ENCODE peak calls at places on chromosomes 4 and X, in four cellular contexts. One of them, this sample, is unnamed.

GRCh38 chrX:48461830-48462229 is 8.2 kb downstream of the SLC38A5 start:
- DNase-seq in mesenchymal stem cell: no peak
- DNase-seq in H1: no peak
- DNase-seq in trophoblast cell: peak
- DNase-seq in this sample: no peak

GRCh38 chr4:41427306-41427882 is 110.6 kb upstream of the LIMCH1 start:
- DNase-seq in H1: no peak
- DNase-seq in mesenchymal stem cell: no peak
- DNase-seq in trophoblast cell: no peak
- DNase-seq in this sample: no peak

GRCh38 chrX:24491741-24492140 is 26.7 kb downstream of the PDK3 start:
- DNase-seq in trophoblast cell: no peak
- DNase-seq in mesenchymal stem cell: no peak
- DNase-seq in H1: no peak
- DNase-seq in this sample: peak

GRCh38 chrX:20500949-20501348 is 234.2 kb upstream of the RPS6KA3 start:
- DNase-seq in H1: no peak
- DNase-seq in trophoblast cell: no peak
- DNase-seq in mesenchymal stem cell: no peak
- DNase-seq in this sample: no peak

GRCh38 chr4:3645711-3646221 is 113.5 kb upstream of the LRPAP1 start:
- DNase-seq in mesenchymal stem cell: no peak
- DNase-seq in trophoblast cell: no peak
- DNase-seq in H1: no peak
- DNase-seq in this sample: no peak

GRCh38 chrX:109600114-109600710 is 24.8 kb downstream of the KCNE5 start:
- DNase-seq in trophoblast cell: no peak
- DNase-seq in H1: peak
- DNase-seq in mesenchymal stem cell: peak
- DNase-seq in this sample: peak

GRCh38 chr4:71303850-71304249 is 35.0 kb upstream of the SLC4A4 start:
- DNase-seq in mesenchymal stem cell: no peak
- DNase-seq in H1: no peak
- DNase-seq in trophoblast cell: no peak
- DNase-seq in this sample: no peak

GRCh38 chr4:109826719-109827118 is 1.1 kb upstream of the RRH start:
- DNase-seq in trophoblast cell: no peak
- DNase-seq in H1: no peak
- DNase-seq in mesenchymal stem cell: peak
- DNase-seq in this sample: no peak

GRCh38 chr4:122826596-122827257 is at the start of gene FGF2:
- DNase-seq in trophoblast cell: no peak
- DNase-seq in mesenchymal stem cell: peak
- DNase-seq in H1: peak
- DNase-seq in this sample: peak

GRCh38 chr4:122827899-122828601 is 1.4 kb downstream of the FGF2 start:
- DNase-seq in trophoblast cell: peak
- DNase-seq in H1: peak
- DNase-seq in mesenchymal stem cell: peak
- DNase-seq in this sample: peak

GRCh38 chr4:122824616-122825015 is 2.0 kb upstream of the FGF2 start:
- DNase-seq in H1: no peak
- DNase-seq in mesenchymal stem cell: no peak
- DNase-seq in trophoblast cell: no peak
- DNase-seq in this sample: no peak

GRCh38 chr4:122826000-122826595 is 533 bp upstream of the FGF2 start:
- DNase-seq in mesenchymal stem cell: no peak
- DNase-seq in H1: no peak
- DNase-seq in trophoblast cell: no peak
- DNase-seq in this sample: no peak

DNA sequence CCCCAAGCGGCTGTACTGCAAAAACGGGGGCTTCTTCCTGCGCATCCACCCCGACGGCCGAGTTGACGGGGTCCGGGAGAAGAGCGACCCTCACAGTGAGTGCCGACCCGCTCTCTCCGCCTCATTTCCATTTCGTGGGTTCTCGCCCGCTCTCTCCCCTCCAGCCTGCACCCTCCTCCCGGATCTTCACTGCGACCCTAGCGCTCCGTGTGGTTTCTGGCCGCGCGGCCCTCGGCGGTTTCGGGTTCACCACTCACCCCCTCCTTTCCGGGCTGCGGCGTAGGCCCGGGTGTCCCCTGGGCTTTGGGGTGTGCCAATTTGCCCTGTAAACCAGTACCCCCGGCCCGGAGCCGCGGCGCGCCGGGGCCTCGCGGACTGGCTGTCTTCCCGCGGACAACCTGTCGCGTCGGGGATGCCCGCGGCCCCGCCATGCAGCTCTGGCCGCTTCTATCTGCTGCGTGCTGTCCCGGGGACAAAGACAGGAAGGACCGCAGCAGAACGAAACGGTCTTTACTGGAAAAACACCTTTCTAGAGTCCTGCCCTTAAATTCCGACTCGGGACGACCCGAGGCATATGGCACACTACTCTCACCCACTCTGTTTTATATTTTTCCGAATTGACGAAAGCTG is 742 bp downstream of the FGF2 start:
- DNase-seq in trophoblast cell: no peak
- DNase-seq in H1: no peak
- DNase-seq in mesenchymal stem cell: peak
- DNase-seq in this sample: peak
- H4K8ac ChIP-seq in trophoblast cell: peak
- H4K8ac ChIP-seq in H1: peak
- H4K8ac ChIP-seq in mesenchymal stem cell: peak
- H4K8ac ChIP-seq in this sample: peak

GRCh38 chr4:118993329-118993728 is 104.7 kb downstream of the SYNPO2 start:
- DNase-seq in H1: no peak
- DNase-seq in mesenchymal stem cell: no peak
- DNase-seq in trophoblast cell: no peak
- DNase-seq in this sample: no peak
- H4K8ac ChIP-seq in H1: no peak
- H4K8ac ChIP-seq in mesenchymal stem cell: no peak
- H4K8ac ChIP-seq in trophoblast cell: no peak
- H4K8ac ChIP-seq in this sample: no peak

GRCh38 chr4:53377319-53378170 is at the start of gene FIP1L1:
- DNase-seq in trophoblast cell: peak
- DNase-seq in mesenchymal stem cell: peak
- DNase-seq in H1: peak
- DNase-seq in this sample: peak
- H4K8ac ChIP-seq in trophoblast cell: peak
- H4K8ac ChIP-seq in mesenchymal stem cell: peak
- H4K8ac ChIP-seq in H1: peak
- H4K8ac ChIP-seq in this sample: no peak

GRCh38 chrX:8037593-8038348 is 110.6 kb upstream of the PNPLA4 start:
- DNase-seq in mesenchymal stem cell: peak
- DNase-seq in H1: no peak
- DNase-seq in trophoblast cell: no peak
- DNase-seq in this sample: peak

GRCh38 chrX:8043121-8043520 is 115.9 kb upstream of the PNPLA4 start:
- DNase-seq in trophoblast cell: peak
- DNase-seq in mesenchymal stem cell: no peak
- DNase-seq in H1: no peak
- DNase-seq in this sample: peak

GRCh38 chrX:8044861-8045434 is 117.7 kb upstream of the PNPLA4 start:
- DNase-seq in mesenchymal stem cell: no peak
- DNase-seq in H1: no peak
- DNase-seq in trophoblast cell: no peak
- DNase-seq in this sample: no peak

GRCh38 chrX:8043546-8043945 is 116.3 kb upstream of the PNPLA4 start:
- DNase-seq in trophoblast cell: no peak
- DNase-seq in mesenchymal stem cell: no peak
- DNase-seq in H1: no peak
- DNase-seq in this sample: no peak

GRCh38 chrX:8042304-8042703 is 115.1 kb upstream of the PNPLA4 start:
- DNase-seq in trophoblast cell: no peak
- DNase-seq in H1: no peak
- DNase-seq in mesenchymal stem cell: no peak
- DNase-seq in this sample: peak
- H4K8ac ChIP-seq in trophoblast cell: no peak
- H4K8ac ChIP-seq in H1: no peak
- H4K8ac ChIP-seq in mesenchymal stem cell: no peak
- H4K8ac ChIP-seq in this sample: no peak

DNA sequence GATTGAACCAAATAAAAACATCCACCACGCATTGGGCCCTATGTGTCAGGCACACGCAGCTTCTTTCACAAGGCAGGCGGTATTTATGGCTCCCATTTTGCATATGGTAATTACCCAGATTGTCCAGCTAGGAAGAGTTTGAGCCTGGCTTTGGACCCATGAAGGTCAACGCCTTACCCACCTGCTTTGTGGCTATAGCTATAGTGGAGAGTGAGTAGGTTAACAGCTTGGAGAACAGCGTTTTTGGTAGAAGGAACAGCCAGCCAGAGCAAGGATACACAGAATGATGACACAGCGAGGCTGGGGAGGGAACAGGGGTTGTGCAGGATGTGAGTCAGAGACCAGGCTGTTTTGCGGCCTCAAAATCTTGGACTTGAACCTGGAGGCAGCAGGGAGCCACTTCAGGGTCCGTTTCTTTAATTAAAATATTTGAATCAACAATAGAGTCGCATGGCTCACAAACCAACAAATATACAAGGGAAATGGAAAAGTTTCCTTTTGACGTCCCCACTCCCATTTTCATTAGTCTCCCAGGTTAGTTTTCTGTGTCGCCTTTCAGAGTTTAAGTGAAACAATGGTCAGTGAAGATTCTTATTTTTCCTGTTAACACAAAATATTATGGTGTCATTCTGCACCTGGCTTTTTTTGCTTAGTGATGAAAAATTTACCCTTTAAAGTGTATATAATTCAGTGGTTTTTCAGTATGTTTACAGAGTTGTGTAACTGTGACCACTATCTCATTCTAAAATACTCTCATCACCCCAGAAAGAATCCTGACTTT is 118.2 kb upstream of the STX18 start:
- DNase-seq in H1: no peak
- DNase-seq in trophoblast cell: no peak
- DNase-seq in mesenchymal stem cell: peak
- DNase-seq in this sample: no peak
- H4K8ac ChIP-seq in H1: no peak
- H4K8ac ChIP-seq in trophoblast cell: no peak
- H4K8ac ChIP-seq in mesenchymal stem cell: peak
- H4K8ac ChIP-seq in this sample: no peak

DNA sequence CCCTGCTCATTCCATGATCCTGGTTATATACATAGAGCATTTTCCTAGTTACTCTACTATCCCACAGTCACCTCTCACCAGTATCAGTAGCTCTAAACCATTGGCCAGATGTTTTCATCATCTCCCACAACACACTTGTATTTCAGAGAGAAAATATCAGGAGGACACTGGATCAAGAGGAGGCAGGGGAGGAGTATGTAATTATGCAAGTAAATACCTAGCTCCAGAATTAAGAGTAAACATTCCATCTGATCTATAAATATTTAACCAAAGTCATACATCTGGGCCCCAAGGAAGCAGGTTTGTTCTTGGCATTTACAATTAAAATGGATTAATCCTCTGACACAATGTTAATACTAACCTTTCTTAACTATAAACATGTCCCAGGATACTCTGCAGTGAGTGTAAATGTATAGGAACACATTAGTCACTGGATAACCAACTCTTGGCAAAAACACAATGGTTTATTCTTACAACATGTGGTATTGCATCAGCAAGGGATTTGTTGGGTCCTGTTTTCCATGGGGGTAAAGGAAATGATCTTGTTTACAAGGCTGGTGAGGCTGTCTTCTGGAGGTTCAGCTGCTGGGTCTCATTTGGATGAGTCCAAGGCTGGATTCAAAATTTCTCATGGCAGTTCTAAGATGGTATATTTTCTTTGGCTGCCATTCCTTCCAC is 170.1 kb downstream of the ATG4A start:
- DNase-seq in mesenchymal stem cell: peak
- DNase-seq in trophoblast cell: no peak
- DNase-seq in H1: no peak
- DNase-seq in this sample: no peak
- H4K8ac ChIP-seq in mesenchymal stem cell: no peak
- H4K8ac ChIP-seq in trophoblast cell: no peak
- H4K8ac ChIP-seq in H1: no peak
- H4K8ac ChIP-seq in this sample: no peak

GRCh38 chrX:103586659-103587058 is 1.3 kb downstream of the TCEAL4 start:
- DNase-seq in trophoblast cell: no peak
- DNase-seq in H1: no peak
- DNase-seq in mesenchymal stem cell: no peak
- DNase-seq in this sample: no peak

GRCh38 chrX:103586314-103586646 is 965 bp downstream of the TCEAL4 start:
- DNase-seq in H1: no peak
- DNase-seq in mesenchymal stem cell: peak
- DNase-seq in trophoblast cell: no peak
- DNase-seq in this sample: no peak

GRCh38 chrX:103584606-103585005 is 709 bp upstream of the TCEAL4 start:
- DNase-seq in H1: no peak
- DNase-seq in trophoblast cell: no peak
- DNase-seq in mesenchymal stem cell: no peak
- DNase-seq in this sample: no peak

GRCh38 chrX:103585421-103586313 is at the start of gene TCEAL4:
- DNase-seq in trophoblast cell: peak
- DNase-seq in H1: peak
- DNase-seq in mesenchymal stem cell: peak
- DNase-seq in this sample: peak
- H4K8ac ChIP-seq in trophoblast cell: peak
- H4K8ac ChIP-seq in H1: peak
- H4K8ac ChIP-seq in mesenchymal stem cell: peak
- H4K8ac ChIP-seq in this sample: peak

GRCh38 chr4:184536070-184536880 is 61.9 kb upstream of the IRF2 start:
- DNase-seq in trophoblast cell: no peak
- DNase-seq in mesenchymal stem cell: peak
- DNase-seq in H1: no peak
- DNase-seq in this sample: peak
- H4K8ac ChIP-seq in trophoblast cell: no peak
- H4K8ac ChIP-seq in mesenchymal stem cell: no peak
- H4K8ac ChIP-seq in H1: no peak
- H4K8ac ChIP-seq in this sample: no peak

DNA sequence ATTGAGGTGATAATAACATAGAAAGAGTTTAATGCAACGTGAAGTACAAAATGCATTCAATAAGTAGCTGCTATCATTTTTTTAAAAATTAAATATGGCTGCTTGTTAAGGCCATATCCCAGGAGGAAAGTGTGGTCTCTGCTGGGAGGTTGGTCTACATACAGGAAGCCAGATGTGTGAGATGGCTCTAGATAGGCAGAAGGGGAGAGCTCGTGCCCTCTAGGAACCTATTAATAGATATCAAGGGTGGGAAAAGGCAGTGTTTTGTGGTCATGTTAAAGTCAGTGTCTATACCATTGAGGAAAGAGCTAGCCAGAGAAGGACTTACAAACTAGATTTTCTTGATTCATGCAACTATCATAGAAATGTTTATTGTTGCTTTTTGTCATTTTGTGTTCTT is 140.5 kb downstream of the KLHL8 start:
- DNase-seq in trophoblast cell: no peak
- DNase-seq in mesenchymal stem cell: no peak
- DNase-seq in H1: no peak
- DNase-seq in this sample: peak
- H4K8ac ChIP-seq in trophoblast cell: no peak
- H4K8ac ChIP-seq in mesenchymal stem cell: no peak
- H4K8ac ChIP-seq in H1: no peak
- H4K8ac ChIP-seq in this sample: no peak